ENCODE peak calls at places on chromosomes 5 and 9, in five cellular contexts. One of them, this sample, is unnamed.

GRCh38 chr5:167051369-167051768 is 1240.1 kb upstream of the WWC1 start:
- DNase-seq in astrocyte of the spinal cord: no peak
- DNase-seq in astrocyte of the cerebellum: no peak
- DNase-seq in heart right ventricle: no peak
- DNase-seq in AG09309: no peak
- DNase-seq in this sample: peak

GRCh38 chr9:133955821-133956411 is 36.2 kb downstream of the VAV2 start:
- DNase-seq in astrocyte of the cerebellum: no peak
- DNase-seq in AG09309: no peak
- DNase-seq in astrocyte of the spinal cord: peak
- DNase-seq in heart right ventricle: no peak
- DNase-seq in this sample: peak

GRCh38 chr5:112795944-112796678 is 58.4 kb downstream of the APC start:
- DNase-seq in astrocyte of the cerebellum: no peak
- DNase-seq in astrocyte of the spinal cord: peak
- DNase-seq in heart right ventricle: no peak
- DNase-seq in AG09309: no peak
- DNase-seq in this sample: no peak

GRCh38 chr5:119078870-119079269 is 8.0 kb downstream of the DMXL1 start:
- DNase-seq in heart right ventricle: no peak
- DNase-seq in AG09309: no peak
- DNase-seq in astrocyte of the cerebellum: peak
- DNase-seq in astrocyte of the spinal cord: peak
- DNase-seq in this sample: no peak

GRCh38 chr9:98897745-98898144 is 46.0 kb upstream of the COL15A1 start:
- DNase-seq in AG09309: no peak
- DNase-seq in heart right ventricle: no peak
- DNase-seq in astrocyte of the cerebellum: no peak
- DNase-seq in astrocyte of the spinal cord: peak
- DNase-seq in this sample: peak

GRCh38 chr9:115012476-115012875 is 82.1 kb upstream of the TNFSF8 start:
- DNase-seq in heart right ventricle: no peak
- DNase-seq in AG09309: no peak
- DNase-seq in astrocyte of the cerebellum: no peak
- DNase-seq in astrocyte of the spinal cord: no peak
- DNase-seq in this sample: no peak

GRCh38 chr9:135533674-135534073 is 12.3 kb upstream of the OBP2A start:
- DNase-seq in astrocyte of the cerebellum: no peak
- DNase-seq in heart right ventricle: no peak
- DNase-seq in AG09309: no peak
- DNase-seq in astrocyte of the spinal cord: no peak
- DNase-seq in this sample: no peak

GRCh38 chr5:54703091-54703490 is 185.5 kb downstream of the SNX18 start:
- DNase-seq in heart right ventricle: peak
- DNase-seq in astrocyte of the spinal cord: peak
- DNase-seq in astrocyte of the cerebellum: peak
- DNase-seq in AG09309: peak
- DNase-seq in this sample: peak

GRCh38 chr5:157778121-157778805 is 34.8 kb downstream of the LSM11 start:
- DNase-seq in AG09309: no peak
- DNase-seq in astrocyte of the cerebellum: peak
- DNase-seq in astrocyte of the spinal cord: peak
- DNase-seq in heart right ventricle: no peak
- DNase-seq in this sample: peak

DNA sequence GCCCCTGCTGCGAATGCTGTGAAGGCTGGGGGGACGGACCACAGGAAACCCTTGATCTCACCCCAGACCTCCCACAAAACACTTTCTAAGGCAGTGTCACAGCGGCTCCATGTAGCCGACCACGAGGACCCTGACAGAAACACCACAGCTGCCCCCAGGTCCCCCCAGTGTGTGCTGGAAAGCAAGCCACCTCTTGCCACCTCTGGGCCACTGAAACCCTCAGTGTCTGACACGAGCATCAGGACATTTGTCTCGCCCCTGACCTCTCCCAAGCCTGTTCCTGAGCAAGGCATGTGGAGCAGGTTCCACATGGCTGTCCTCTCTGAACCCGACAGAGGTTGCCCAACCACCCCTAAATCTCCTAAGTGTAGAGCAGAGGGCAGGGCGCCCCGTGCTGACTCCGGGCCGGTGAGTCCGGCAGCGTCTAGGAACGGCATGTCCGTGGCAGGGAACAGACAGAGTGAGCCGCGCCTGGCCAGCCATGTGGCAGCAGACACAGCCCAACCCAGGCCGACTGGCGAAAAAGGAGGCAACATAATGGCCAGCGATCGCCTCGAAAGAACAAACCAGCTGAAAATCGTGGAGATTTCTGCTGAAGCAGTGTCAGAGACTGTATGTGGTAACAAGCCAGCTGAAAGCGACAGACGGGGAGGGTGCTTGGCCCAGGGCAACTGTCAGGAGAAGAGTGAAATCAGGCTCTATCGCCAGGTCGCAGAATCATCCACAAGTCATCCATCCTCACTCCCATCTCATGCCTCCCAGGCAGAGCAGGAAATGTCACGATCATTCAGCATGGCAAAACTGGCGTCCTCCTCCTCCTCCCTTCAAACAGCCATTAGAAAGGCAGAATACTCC is 84.7 kb downstream of the GOLPH3 start:
- DNase-seq in astrocyte of the spinal cord: no peak
- DNase-seq in astrocyte of the cerebellum: no peak
- DNase-seq in AG09309: no peak
- DNase-seq in heart right ventricle: no peak
- DNase-seq in this sample: no peak
- H3K4me3 ChIP-seq in astrocyte of the spinal cord: no peak
- H3K4me3 ChIP-seq in astrocyte of the cerebellum: no peak
- H3K4me3 ChIP-seq in AG09309: no peak
- H3K4me3 ChIP-seq in heart right ventricle: no peak
- H3K4me3 ChIP-seq in this sample: no peak

DNA sequence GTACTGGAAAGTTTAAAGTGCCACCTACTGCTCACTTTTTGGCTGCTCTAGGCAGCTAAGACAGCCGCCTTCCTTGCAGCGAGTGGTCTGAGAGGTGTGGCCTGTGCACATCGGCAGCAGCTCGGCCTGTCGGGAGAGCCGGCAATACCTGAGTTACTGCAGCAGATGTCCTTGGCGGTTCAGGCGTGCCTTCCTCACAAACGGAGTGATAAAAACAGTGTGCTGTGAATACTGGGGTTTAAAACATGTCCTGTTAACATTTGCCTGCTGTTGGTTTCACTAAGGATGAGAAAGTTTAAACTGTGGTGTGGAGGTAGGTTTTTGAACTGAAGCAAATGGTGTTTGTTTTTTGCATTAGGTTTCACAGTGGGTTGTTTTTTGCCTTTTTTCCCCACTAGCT is 12.9 kb downstream of the TRAF2 start:
- DNase-seq in AG09309: no peak
- DNase-seq in astrocyte of the cerebellum: no peak
- DNase-seq in astrocyte of the spinal cord: no peak
- DNase-seq in heart right ventricle: no peak
- DNase-seq in this sample: no peak
- TF ChIP-seq CTCF in AG09309: no peak
- TF ChIP-seq CTCF in astrocyte of the cerebellum: no peak
- TF ChIP-seq CTCF in astrocyte of the spinal cord: no peak
- TF ChIP-seq CTCF in heart right ventricle: no peak
- TF ChIP-seq CTCF in this sample: no peak

GRCh38 chr9:124758691-124759090 is 12.4 kb downstream of the NR6A1 start:
- DNase-seq in astrocyte of the cerebellum: no peak
- DNase-seq in astrocyte of the spinal cord: no peak
- DNase-seq in AG09309: no peak
- DNase-seq in heart right ventricle: no peak
- DNase-seq in this sample: no peak
- H3K4me3 ChIP-seq in astrocyte of the cerebellum: no peak
- H3K4me3 ChIP-seq in astrocyte of the spinal cord: no peak
- H3K4me3 ChIP-seq in AG09309: no peak
- H3K4me3 ChIP-seq in heart right ventricle: no peak
- H3K4me3 ChIP-seq in this sample: no peak

GRCh38 chr5:36414869-36415282 is 113.2 kb upstream of the RANBP3L start:
- DNase-seq in astrocyte of the spinal cord: peak
- DNase-seq in AG09309: peak
- DNase-seq in heart right ventricle: no peak
- DNase-seq in astrocyte of the cerebellum: peak
- DNase-seq in this sample: no peak
- TF ChIP-seq CTCF in astrocyte of the spinal cord: peak
- TF ChIP-seq CTCF in AG09309: peak
- TF ChIP-seq CTCF in heart right ventricle: peak
- TF ChIP-seq CTCF in astrocyte of the cerebellum: peak
- TF ChIP-seq CTCF in this sample: peak

GRCh38 chr9:130053109-130053503 is 600 bp upstream of the GPR107 start:
- DNase-seq in astrocyte of the cerebellum: no peak
- DNase-seq in AG09309: no peak
- DNase-seq in heart right ventricle: no peak
- DNase-seq in astrocyte of the spinal cord: no peak
- DNase-seq in this sample: no peak

GRCh38 chr9:130053504-130054427 is at the start of gene GPR107:
- DNase-seq in astrocyte of the spinal cord: peak
- DNase-seq in heart right ventricle: peak
- DNase-seq in astrocyte of the cerebellum: no peak
- DNase-seq in AG09309: no peak
- DNase-seq in this sample: peak

GRCh38 chr9:130050472-130050871 is 3.2 kb upstream of the GPR107 start:
- DNase-seq in astrocyte of the cerebellum: no peak
- DNase-seq in astrocyte of the spinal cord: no peak
- DNase-seq in heart right ventricle: no peak
- DNase-seq in AG09309: no peak
- DNase-seq in this sample: no peak

GRCh38 chr9:130049431-130050210 is 4.1 kb upstream of the GPR107 start:
- DNase-seq in astrocyte of the cerebellum: no peak
- DNase-seq in astrocyte of the spinal cord: no peak
- DNase-seq in AG09309: no peak
- DNase-seq in heart right ventricle: no peak
- DNase-seq in this sample: no peak

GRCh38 chr9:130051855-130052254 is 1.9 kb upstream of the GPR107 start:
- DNase-seq in heart right ventricle: no peak
- DNase-seq in astrocyte of the spinal cord: no peak
- DNase-seq in AG09309: no peak
- DNase-seq in astrocyte of the cerebellum: no peak
- DNase-seq in this sample: no peak
- H3K4me3 ChIP-seq in heart right ventricle: no peak
- H3K4me3 ChIP-seq in astrocyte of the spinal cord: no peak
- H3K4me3 ChIP-seq in AG09309: no peak
- H3K4me3 ChIP-seq in astrocyte of the cerebellum: no peak
- H3K4me3 ChIP-seq in this sample: no peak

DNA sequence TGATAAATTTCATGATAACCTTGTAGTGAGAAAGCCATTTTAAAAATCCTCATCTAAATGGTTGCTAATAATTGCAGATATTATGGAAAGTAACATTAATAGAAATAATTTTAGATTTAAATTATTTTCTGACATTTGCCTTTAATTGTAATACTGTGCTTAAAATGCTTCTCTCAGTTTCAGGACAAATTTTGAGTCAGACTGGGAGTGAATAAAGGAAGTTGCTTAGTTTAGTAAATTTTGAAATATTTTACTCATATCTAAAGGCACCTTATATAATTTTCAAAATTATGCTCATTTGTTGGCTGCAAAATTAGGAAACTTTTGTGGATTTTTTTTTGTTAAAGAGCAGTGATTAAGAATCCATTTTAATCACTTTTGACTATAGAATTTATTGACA is 93.8 kb downstream of the CSNK1G3 start:
- DNase-seq in AG09309: no peak
- DNase-seq in astrocyte of the spinal cord: no peak
- DNase-seq in astrocyte of the cerebellum: no peak
- DNase-seq in heart right ventricle: no peak
- DNase-seq in this sample: no peak
- TF ChIP-seq CTCF in AG09309: no peak
- TF ChIP-seq CTCF in astrocyte of the spinal cord: no peak
- TF ChIP-seq CTCF in astrocyte of the cerebellum: no peak
- TF ChIP-seq CTCF in heart right ventricle: no peak
- TF ChIP-seq CTCF in this sample: no peak

GRCh38 chr5:2755371-2755715 is 3.9 kb upstream of the IRX2 start:
- DNase-seq in AG09309: no peak
- DNase-seq in astrocyte of the cerebellum: no peak
- DNase-seq in astrocyte of the spinal cord: peak
- DNase-seq in heart right ventricle: no peak
- DNase-seq in this sample: no peak
- H3K4me3 ChIP-seq in AG09309: no peak
- H3K4me3 ChIP-seq in astrocyte of the cerebellum: peak
- H3K4me3 ChIP-seq in astrocyte of the spinal cord: no peak
- H3K4me3 ChIP-seq in heart right ventricle: peak
- H3K4me3 ChIP-seq in this sample: peak